ENCODE peak calls at places on chromosomes 1 and 21, in four cellular contexts. One of them, this sample, is unnamed.

GRCh38 chr1:9250586-9251381 is 16.2 kb downstream of the H6PD start:
- DNase-seq in stomach: peak
- DNase-seq in psoas muscle: peak
- DNase-seq in lung: peak
- DNase-seq in this sample: no peak

GRCh38 chr1:177145102-177145779 is 19.3 kb downstream of the ASTN1 start:
- DNase-seq in psoas muscle: no peak
- DNase-seq in lung: no peak
- DNase-seq in stomach: no peak
- DNase-seq in this sample: no peak

GRCh38 chr1:156749429-156750118 is 1.9 kb downstream of the HDGF start:
- DNase-seq in lung: no peak
- DNase-seq in psoas muscle: no peak
- DNase-seq in stomach: peak
- DNase-seq in this sample: no peak

GRCh38 chr1:5596651-5597050 is 395.6 kb downstream of the NPHP4 start:
- DNase-seq in stomach: peak
- DNase-seq in lung: peak
- DNase-seq in psoas muscle: no peak
- DNase-seq in this sample: peak

GRCh38 chr1:16173447-16174260 is 17.8 kb upstream of the EPHA2 start:
- DNase-seq in psoas muscle: no peak
- DNase-seq in lung: peak
- DNase-seq in stomach: peak
- DNase-seq in this sample: peak

GRCh38 chr1:114339379-114339778 is 171.6 kb downstream of the TRIM33 start:
- DNase-seq in psoas muscle: no peak
- DNase-seq in stomach: no peak
- DNase-seq in lung: no peak
- DNase-seq in this sample: no peak

GRCh38 chr1:55894521-55894920 is 679.4 kb upstream of the USP24 start:
- DNase-seq in psoas muscle: no peak
- DNase-seq in stomach: no peak
- DNase-seq in lung: no peak
- DNase-seq in this sample: no peak

GRCh38 chr21:32726742-32727477 is 903 bp downstream of the SYNJ1 start:
- DNase-seq in stomach: no peak
- DNase-seq in lung: peak
- DNase-seq in psoas muscle: no peak
- DNase-seq in this sample: no peak

GRCh38 chr1:218664385-218665170 is 319.4 kb downstream of the TGFB2 start:
- DNase-seq in stomach: no peak
- DNase-seq in lung: no peak
- DNase-seq in psoas muscle: no peak
- DNase-seq in this sample: no peak

GRCh38 chr1:41580021-41580420 is 95.5 kb upstream of the EDN2 start:
- DNase-seq in psoas muscle: no peak
- DNase-seq in stomach: no peak
- DNase-seq in lung: no peak
- DNase-seq in this sample: peak

GRCh38 chr21:36694041-36694515 is 4.8 kb upstream of the SIM2 start:
- DNase-seq in psoas muscle: no peak
- DNase-seq in lung: no peak
- DNase-seq in stomach: no peak
- DNase-seq in this sample: no peak

GRCh38 chr1:23745515-23745914 is 2.2 kb downstream of the ELOA start:
- DNase-seq in stomach: no peak
- DNase-seq in lung: no peak
- DNase-seq in psoas muscle: no peak
- DNase-seq in this sample: no peak

GRCh38 chr1:31639543-31639942 is 5.1 kb downstream of the PEF1 start:
- DNase-seq in psoas muscle: no peak
- DNase-seq in lung: no peak
- DNase-seq in stomach: no peak
- DNase-seq in this sample: no peak

GRCh38 chr1:154419620-154420020 is 14.5 kb downstream of the IL6R start:
- DNase-seq in lung: peak
- DNase-seq in stomach: peak
- DNase-seq in psoas muscle: peak
- DNase-seq in this sample: peak

GRCh38 chr1:17304827-17305177 is 3.2 kb upstream of the PADI4 start:
- DNase-seq in psoas muscle: no peak
- DNase-seq in stomach: no peak
- DNase-seq in lung: no peak
- DNase-seq in this sample: no peak

GRCh38 chr1:11842154-11843041 is 5.2 kb downstream of the NPPA start:
- DNase-seq in lung: no peak
- DNase-seq in psoas muscle: no peak
- DNase-seq in stomach: no peak
- DNase-seq in this sample: no peak

GRCh38 chr1:112579801-112580510 is 39.0 kb downstream of the ST7L start:
- DNase-seq in lung: no peak
- DNase-seq in psoas muscle: no peak
- DNase-seq in stomach: no peak
- DNase-seq in this sample: no peak

GRCh38 chr1:42957880-42958487 is 684 bp downstream of the SLC2A1 start:
- DNase-seq in psoas muscle: peak
- DNase-seq in lung: no peak
- DNase-seq in stomach: peak
- DNase-seq in this sample: peak

GRCh38 chr1:46333300-46334029 is 7.1 kb upstream of the NSUN4 start:
- DNase-seq in psoas muscle: no peak
- DNase-seq in lung: no peak
- DNase-seq in stomach: no peak
- DNase-seq in this sample: no peak

GRCh38 chr21:35512321-35512720 is 463.2 kb upstream of the RUNX1 start:
- DNase-seq in stomach: no peak
- DNase-seq in psoas muscle: no peak
- DNase-seq in lung: no peak
- DNase-seq in this sample: no peak

GRCh38 chr1:6862906-6863305 is 77.7 kb downstream of the CAMTA1 start:
- DNase-seq in lung: no peak
- DNase-seq in stomach: no peak
- DNase-seq in psoas muscle: no peak
- DNase-seq in this sample: no peak

GRCh38 chr1:37999434-38000232 is 5.7 kb downstream of the FHL3 start:
- DNase-seq in psoas muscle: peak
- DNase-seq in stomach: no peak
- DNase-seq in lung: peak
- DNase-seq in this sample: no peak

GRCh38 chr1:178037510-178038253 is 56.2 kb upstream of the RASAL2 start:
- DNase-seq in lung: peak
- DNase-seq in psoas muscle: peak
- DNase-seq in stomach: peak
- DNase-seq in this sample: peak

DNA sequence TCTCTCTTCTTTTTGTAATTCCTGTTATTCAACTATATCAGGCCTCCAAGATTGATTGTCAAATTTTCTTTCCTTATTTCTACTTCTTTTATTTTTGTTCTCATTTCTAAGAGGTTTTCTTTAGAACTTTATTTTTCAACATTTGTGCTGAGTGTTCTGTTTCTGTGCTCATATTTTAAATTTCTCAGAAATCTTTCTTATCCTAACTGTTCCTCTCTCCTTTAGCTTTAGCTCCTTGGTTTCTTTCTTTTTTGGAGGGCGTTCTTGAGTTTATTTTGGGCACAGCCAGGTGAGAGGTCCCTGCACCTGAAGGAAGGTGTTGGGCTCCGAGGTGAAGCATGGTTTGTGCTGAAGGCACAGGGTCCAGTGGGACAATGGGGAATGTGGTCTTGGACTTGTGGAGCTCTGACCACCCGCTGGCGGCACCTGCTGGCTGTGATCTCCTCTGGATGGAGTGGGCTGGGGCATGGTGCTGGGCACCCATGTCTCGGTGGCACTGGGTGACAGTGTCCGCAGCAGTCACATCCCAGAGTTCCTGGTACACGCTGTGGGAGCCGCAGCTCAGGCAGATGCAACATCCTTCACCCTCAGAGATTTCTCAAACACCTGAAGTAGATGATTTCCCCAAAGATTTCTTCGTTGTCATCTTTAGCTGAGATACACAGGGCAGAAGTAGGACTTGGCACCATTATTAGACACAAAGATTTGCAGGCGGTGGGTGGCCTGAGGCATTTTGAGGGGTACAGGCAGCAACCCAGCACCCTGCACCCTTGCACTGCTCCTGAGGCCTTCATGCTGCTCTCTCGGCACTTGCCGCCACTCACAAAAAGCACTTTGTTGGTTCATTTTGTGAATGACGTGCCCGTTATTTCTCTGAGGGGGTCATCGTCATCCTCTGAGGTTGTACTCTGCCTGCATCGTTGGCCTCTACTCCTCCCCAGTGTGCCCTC is 38.2 kb upstream of the DIP2A start:
- DNase-seq in stomach: no peak
- DNase-seq in lung: no peak
- DNase-seq in psoas muscle: peak
- DNase-seq in this sample: no peak
- TF ChIP-seq CTCF in stomach: no peak
- TF ChIP-seq CTCF in lung: no peak
- TF ChIP-seq CTCF in psoas muscle: no peak
- TF ChIP-seq CTCF in this sample: no peak

DNA sequence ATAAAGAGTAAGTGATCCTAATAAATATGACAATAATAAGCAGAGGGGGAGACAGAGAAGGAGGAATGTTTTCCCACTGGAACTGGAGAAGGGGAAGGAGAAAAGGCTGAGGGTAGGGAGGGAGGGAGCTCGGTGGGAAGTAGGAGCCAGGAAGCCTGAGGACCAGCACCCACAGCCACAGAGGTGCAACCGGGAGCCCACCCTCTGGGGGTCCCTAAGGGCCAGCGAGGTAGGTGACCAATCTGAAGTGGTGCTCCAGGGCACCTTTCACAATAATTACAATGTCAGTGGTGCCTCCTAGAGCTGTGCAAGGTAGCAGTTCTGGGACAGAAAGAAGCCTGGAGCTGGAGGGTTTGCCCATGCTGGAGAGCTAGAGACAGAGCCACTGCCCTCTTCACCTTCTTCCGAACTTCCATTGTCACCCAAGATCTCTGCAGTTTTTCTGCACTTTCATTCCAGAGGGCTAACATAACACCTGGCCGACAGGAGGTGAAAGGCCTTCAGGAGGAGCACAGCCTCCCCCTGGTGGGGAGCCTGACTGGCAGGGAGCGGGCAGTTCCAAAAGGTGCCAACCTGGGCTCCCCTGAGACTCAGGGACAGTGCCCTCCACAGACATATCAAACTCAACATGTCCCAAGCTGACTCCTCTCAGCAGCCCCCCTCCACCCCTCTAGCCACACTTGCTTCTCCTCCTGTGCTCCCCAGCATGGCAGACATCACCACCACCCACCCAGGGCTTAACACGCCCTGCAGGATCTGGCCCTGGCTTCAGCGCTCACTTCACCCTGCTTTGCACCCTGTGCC is 4.0 kb upstream of the AHCYL1 start:
- DNase-seq in stomach: peak
- DNase-seq in psoas muscle: peak
- DNase-seq in lung: no peak
- DNase-seq in this sample: no peak
- TF ChIP-seq CTCF in stomach: peak
- TF ChIP-seq CTCF in psoas muscle: peak
- TF ChIP-seq CTCF in lung: no peak
- TF ChIP-seq CTCF in this sample: peak

GRCh38 chr1:161132410-161133219 is at the start of gene DEDD:
- DNase-seq in stomach: peak
- DNase-seq in psoas muscle: peak
- DNase-seq in lung: peak
- DNase-seq in this sample: peak
- TF ChIP-seq CTCF in stomach: no peak
- TF ChIP-seq CTCF in psoas muscle: no peak
- TF ChIP-seq CTCF in lung: no peak
- TF ChIP-seq CTCF in this sample: peak

GRCh38 chr21:23930565-23930964 is 1676.7 kb downstream of the MRPL39 start:
- DNase-seq in psoas muscle: no peak
- DNase-seq in lung: no peak
- DNase-seq in stomach: no peak
- DNase-seq in this sample: no peak

GRCh38 chr21:23936991-23937390 is 1670.3 kb downstream of the MRPL39 start:
- DNase-seq in psoas muscle: no peak
- DNase-seq in stomach: no peak
- DNase-seq in lung: no peak
- DNase-seq in this sample: no peak

GRCh38 chr21:23939369-23940065 is 1667.8 kb downstream of the MRPL39 start:
- DNase-seq in psoas muscle: no peak
- DNase-seq in stomach: no peak
- DNase-seq in lung: no peak
- DNase-seq in this sample: no peak

DNA sequence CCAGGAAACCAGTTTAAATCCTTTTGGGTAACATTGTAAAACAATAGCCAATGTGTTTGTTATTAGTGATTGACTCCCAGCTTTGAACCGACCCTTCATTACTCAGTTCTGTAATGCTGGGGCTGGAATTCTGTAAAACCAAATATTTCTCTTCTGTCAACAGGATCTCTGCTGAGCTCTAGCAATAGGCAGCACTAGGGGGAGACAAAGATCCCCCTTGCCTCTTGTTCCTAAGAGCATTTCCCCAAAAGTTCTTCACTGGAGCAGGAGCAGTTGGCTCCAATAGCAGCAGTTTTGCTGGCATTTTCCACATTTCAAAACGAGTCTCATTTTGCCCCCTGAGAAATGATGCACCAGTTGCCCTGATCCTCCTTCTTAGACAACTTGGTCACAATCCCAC is 1671.1 kb downstream of the MRPL39 start:
- DNase-seq in psoas muscle: no peak
- DNase-seq in lung: no peak
- DNase-seq in stomach: no peak
- DNase-seq in this sample: no peak
- TF ChIP-seq CTCF in psoas muscle: peak
- TF ChIP-seq CTCF in lung: no peak
- TF ChIP-seq CTCF in stomach: no peak
- TF ChIP-seq CTCF in this sample: no peak

GRCh38 chr1:26324550-26324949 is 6.8 kb downstream of the CD52 start:
- DNase-seq in stomach: no peak
- DNase-seq in lung: no peak
- DNase-seq in psoas muscle: no peak
- DNase-seq in this sample: no peak

GRCh38 chr1:26330276-26330675 is 12.5 kb downstream of the CD52 start:
- DNase-seq in lung: no peak
- DNase-seq in stomach: no peak
- DNase-seq in psoas muscle: no peak
- DNase-seq in this sample: no peak

GRCh38 chr1:26328597-26328996 is 10.8 kb downstream of the CD52 start:
- DNase-seq in lung: no peak
- DNase-seq in stomach: no peak
- DNase-seq in psoas muscle: no peak
- DNase-seq in this sample: no peak

GRCh38 chr1:26323382-26323781 is 5.6 kb downstream of the CD52 start:
- DNase-seq in psoas muscle: no peak
- DNase-seq in stomach: no peak
- DNase-seq in lung: no peak
- DNase-seq in this sample: no peak

GRCh38 chr1:26327956-26328362 is 10.2 kb downstream of the CD52 start:
- DNase-seq in stomach: no peak
- DNase-seq in lung: no peak
- DNase-seq in psoas muscle: no peak
- DNase-seq in this sample: no peak
- TF ChIP-seq CTCF in stomach: no peak
- TF ChIP-seq CTCF in lung: no peak
- TF ChIP-seq CTCF in psoas muscle: no peak
- TF ChIP-seq CTCF in this sample: no peak

GRCh38 chr1:203522237-203522636 is 28.3 kb downstream of the OPTC start:
- DNase-seq in stomach: no peak
- DNase-seq in psoas muscle: no peak
- DNase-seq in lung: no peak
- DNase-seq in this sample: no peak
- TF ChIP-seq CTCF in stomach: no peak
- TF ChIP-seq CTCF in psoas muscle: no peak
- TF ChIP-seq CTCF in lung: no peak
- TF ChIP-seq CTCF in this sample: no peak